ENCODE peak calls at places on chromosomes 13 and 19, in four cellular contexts. M is breast epithelium, F is uterus, K is adrenal gland. B is an unnamed sample.

GRCh38 chr13:105804561-105805190 is 730.8 kb downstream of the EFNB2 start:
- DNase-seq in K (no peak), M (no peak), F (no peak), B (no peak)

GRCh38 chr13:44870456-44870929 is 118.8 kb downstream of the NUFIP1 start:
- DNase-seq in M (peak; percentile 92), F (no peak), K (no peak), B (no peak)

GRCh38 chr13:34951528-34951927 is 9.5 kb downstream of the NBEA start:
- DNase-seq in K (no peak), M (no peak), F (no peak), B (no peak)

GRCh38 chr13:27053235-27053884 is 118.3 kb downstream of the USP12 start:
- DNase-seq in F (no peak), M (no peak), K (no peak), B (no peak)

GRCh38 chr13:95117092-95117491 is 184.2 kb downstream of the ABCC4 start:
- DNase-seq in M (no peak), F (no peak), K (no peak), B (no peak)

GRCh38 chr19:4320419-4320818 is 16.0 kb downstream of the FSD1 start:
- DNase-seq in F (no peak), M (no peak), K (no peak), B (no peak)

GRCh38 chr13:39945226-39945625 is 289.8 kb downstream of the COG6 start:
- DNase-seq in K (no peak), M (no peak), F (no peak), B (no peak)

GRCh38 chr13:50521750-50522149 is 321.7 kb downstream of the DLEU7 start:
- DNase-seq in M (no peak), F (no peak), K (peak; percentile 54), B (no peak)

GRCh38 chr13:26326562-26326961 is 72.6 kb downstream of the CDK8 start:
- DNase-seq in K (no peak), M (no peak), F (no peak), B (no peak)

GRCh38 chr19:35712910-35713845 is 4.6 kb upstream of the KMT2B start:
- DNase-seq in K (no peak), F (no peak), M (no peak), B (peak; percentile 82)

DNA sequence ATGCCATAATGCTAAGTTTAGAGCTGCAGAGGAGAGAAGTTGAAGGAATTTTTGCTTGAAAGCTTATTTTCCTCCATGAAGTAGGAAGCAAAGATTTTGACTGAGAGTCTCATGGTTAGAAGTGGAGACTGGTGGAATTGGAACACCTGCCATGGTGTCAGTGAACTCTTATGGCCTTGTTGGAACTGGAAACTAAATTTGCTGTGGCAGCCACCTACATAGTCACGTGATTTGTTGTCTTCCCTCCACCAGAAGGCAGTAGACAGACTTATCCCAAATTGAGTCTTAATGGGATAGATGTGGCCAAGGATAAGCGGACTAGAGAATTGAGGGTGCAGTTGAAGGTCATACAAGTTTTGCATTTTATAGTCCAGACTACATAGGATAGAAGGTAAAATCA is 22.1 kb downstream of the NDFIP2 start:
- DNase-seq in M (no peak), F (no peak), K (no peak), B (no peak)
- H3K4me1 ChIP-seq in M (no peaks in the 10 kb centered on the region), F (no peaks in the 10 kb centered on the region), K (peaks cover 31% of the 10 kb centered on the region), B (no peaks in the 10 kb centered on the region)

GRCh38 chr13:32209670-32210069 is 105.5 kb downstream of the ZAR1L start:
- DNase-seq in F (no peak), M (no peak), K (no peak), B (no peak)
- TF ChIP-seq POLR2A in F (no peak), M (no peak), K (no peak), B (no peak)

GRCh38 chr19:9610484-9611113 is 10.4 kb downstream of the ZNF561 start:
- DNase-seq in K (no peak), F (no peak), M (no peak), B (no peak)
- H3K9me3 ChIP-seq in K (no peaks in the 10 kb centered on the region), F (no peaks in the 10 kb centered on the region), M (peaks cover 76% of the 10 kb centered on the region), B (peaks cover 31% of the 10 kb centered on the region)

GRCh38 chr13:30450066-30450465 is 15.7 kb downstream of the HMGB1 start:
- DNase-seq in M (no peak), F (no peak), K (no peak), B (no peak)

GRCh38 chr13:30457306-30457891 is 8.3 kb downstream of the HMGB1 start:
- DNase-seq in M (no peak), K (no peak), F (no peak), B (no peak)

GRCh38 chr13:30456290-30456689 is 9.4 kb downstream of the HMGB1 start:
- DNase-seq in M (no peak), K (no peak), F (no peak), B (no peak)

GRCh38 chr13:30453727-30454126 is 12.0 kb downstream of the HMGB1 start:
- DNase-seq in F (no peak), M (no peak), K (no peak), B (no peak)

GRCh38 chr13:30454991-30455390 is 10.7 kb downstream of the HMGB1 start:
- DNase-seq in K (no peak), M (no peak), F (no peak), B (no peak)
- H3K4me1 ChIP-seq in K (no peaks in the 10 kb centered on the region), M (no peaks in the 10 kb centered on the region), F (no peaks in the 10 kb centered on the region), B (no peaks in the 10 kb centered on the region)

GRCh38 chr19:46698395-46699321 is 18.3 kb downstream of the PRKD2 start:
- DNase-seq in K (no peak), M (no peak), F (no peak), B (no peak)

GRCh38 chr19:46696052-46696451 is 20.9 kb downstream of the PRKD2 start:
- DNase-seq in K (no peak), M (no peak), F (no peak), B (no peak)

GRCh38 chr19:46693760-46694159 is 23.2 kb downstream of the PRKD2 start:
- DNase-seq in K (no peak), F (no peak), M (no peak), B (no peak)

GRCh38 chr19:46700704-46701103 is 16.2 kb downstream of the PRKD2 start:
- DNase-seq in F (no peak), K (no peak), M (no peak), B (no peak)

DNA sequence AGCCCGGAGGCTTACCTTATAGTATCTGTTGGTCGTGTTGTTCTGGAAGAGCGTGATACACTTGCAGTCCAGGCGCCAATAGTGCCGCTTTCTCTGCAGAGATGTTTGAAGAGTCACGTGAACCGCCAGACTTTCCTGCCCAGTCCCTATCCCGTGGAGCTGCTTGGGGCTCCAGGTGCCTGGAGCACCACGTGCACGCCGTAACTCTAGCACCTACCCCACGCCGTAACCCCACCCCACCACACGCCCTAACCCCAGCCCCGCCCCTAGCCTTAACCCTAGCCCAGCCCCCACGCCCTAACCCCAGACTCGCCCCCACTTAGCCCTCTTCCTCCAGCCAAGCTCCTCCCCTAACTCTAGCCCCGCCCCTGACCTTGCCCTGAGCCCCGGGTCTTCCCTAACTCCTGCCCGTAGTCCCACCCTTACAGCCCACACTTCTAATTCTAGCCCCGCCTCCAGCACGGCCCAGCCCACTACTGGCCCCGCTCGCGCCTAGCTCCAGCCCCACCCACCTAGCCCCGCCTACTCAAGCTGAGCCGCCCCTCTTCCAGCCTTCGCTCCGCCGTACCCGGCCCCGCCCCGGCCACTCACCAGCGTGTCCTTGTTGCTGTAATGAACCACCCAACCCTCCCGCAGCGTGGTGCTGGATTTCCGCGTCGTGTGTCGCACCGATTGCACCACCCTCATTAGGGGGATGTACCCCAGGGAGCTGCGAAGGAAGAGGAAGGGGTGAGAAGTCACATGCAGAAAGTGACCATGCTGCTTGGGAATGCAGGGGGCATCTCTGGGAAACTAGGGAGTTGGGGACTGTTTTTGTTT is 19.6 kb downstream of the PRKD2 start:
- DNase-seq in K (peak; percentile 94), M (no peak), F (peak; percentile 90), B (peak; percentile 94)
- TF ChIP-seq POLR2A in K (no peak), M (no peak), F (no peak), B (no peak)

DNA sequence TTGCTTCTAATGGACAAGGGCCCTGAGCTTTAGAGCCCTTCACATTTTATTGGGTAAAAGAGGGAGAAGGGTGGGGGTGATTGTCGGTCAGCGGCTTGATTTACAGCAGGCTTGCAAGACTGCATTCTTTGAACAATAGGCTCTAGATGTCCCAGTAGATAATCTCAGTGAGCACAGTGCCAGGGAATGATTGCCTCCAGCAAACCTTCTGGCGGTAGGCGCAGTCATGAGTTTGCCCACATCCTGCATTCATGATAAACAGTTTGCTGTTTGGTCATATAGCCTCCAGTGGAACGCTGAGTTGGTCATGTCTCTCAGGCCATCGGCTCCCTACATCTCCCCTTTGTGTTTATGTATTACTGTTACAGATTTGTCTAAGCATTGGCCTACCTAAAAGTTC is 12.6 kb downstream of the ZNF528 start:
- DNase-seq in M (no peak), F (no peak), K (no peak), B (no peak)
- H3K9me3 ChIP-seq in M (peaks cover 82% of the 10 kb centered on the region), F (no peaks in the 10 kb centered on the region), K (no peaks in the 10 kb centered on the region), B (no peaks in the 10 kb centered on the region)

B was measured in Peyer's patch.